ENCODE peak calls at places on chromosomes 7 and 10, in eight cellular contexts. O, I, N, X, Y, W, K and Q are unnamed samples.

GRCh38 chr7:134364619-134365037 is 47.9 kb upstream of the SLC35B4 start:
- DNase-seq in O (no peak), I (no peak), N (no peak), X (peak), Y (no peak), W (no peak), K (no peak), Q (no peak)

GRCh38 chr10:121216721-121217181 is 365.6 kb downstream of the WDR11 start:
- DNase-seq in O (peak), I (no peak), N (no peak), X (no peak), Y (no peak), W (no peak), K (peak), Q (no peak)

GRCh38 chr10:24603333-24603732 is 120.4 kb downstream of the ARHGAP21 start:
- DNase-seq in O (no peak), I (no peak), N (peak), X (peak), Y (no peak), W (no peak), K (no peak), Q (no peak)

GRCh38 chr7:82264752-82265305 is 178.7 kb downstream of the CACNA2D1 start:
- DNase-seq in O (no peak), I (no peak), N (no peak), X (no peak), Y (no peak), W (no peak), K (no peak), Q (no peak)

GRCh38 chr10:102455893-102456471 is 4.6 kb upstream of the C10orf95 start:
- DNase-seq in O (no peak), I (no peak), N (no peak), X (peak), Y (no peak), W (no peak), K (no peak), Q (peak)

GRCh38 chr7:27248911-27249723 is 6.5 kb downstream of the EVX1 start:
- DNase-seq in O (no peak), I (peak), N (no peak), X (peak), Y (peak), W (no peak), K (no peak), Q (no peak)

GRCh38 chr7:81014266-81014665 is 95.4 kb upstream of the SEMA3C start:
- DNase-seq in O (no peak), I (no peak), N (no peak), X (no peak), Y (no peak), W (no peak), K (no peak), Q (no peak)

GRCh38 chr7:143936087-143937009 is 1.3 kb downstream of the OR2F2 start:
- DNase-seq in O (peak), I (peak), N (no peak), X (no peak), Y (no peak), W (no peak), K (no peak), Q (no peak)

GRCh38 chr7:41685684-41686083 is 17.2 kb downstream of the INHBA start:
- DNase-seq in O (no peak), I (no peak), N (no peak), X (peak), Y (no peak), W (no peak), K (no peak), Q (no peak)

GRCh38 chr7:883029-884021 is 7.0 kb downstream of the GET4 start:
- DNase-seq in O (no peak), I (no peak), N (no peak), X (no peak), Y (no peak), W (no peak), K (peak), Q (no peak)

GRCh38 chr7:115230882-115231508 is 309.1 kb downstream of the MDFIC start:
- DNase-seq in O (no peak), I (peak), N (no peak), X (peak), Y (no peak), W (peak), K (no peak), Q (no peak)

GRCh38 chr7:29684787-29685650 is 121.3 kb upstream of the WIPF3 start:
- DNase-seq in O (peak), I (no peak), N (peak), X (peak), Y (peak), W (peak), K (peak), Q (peak)

GRCh38 chr7:137987968-137988367 is 13.9 kb downstream of the CREB3L2 start:
- DNase-seq in O (no peak), I (no peak), N (no peak), X (no peak), Y (no peak), W (no peak), K (no peak), Q (no peak)

GRCh38 chr10:56537984-56538383 is 176.9 kb upstream of the ZWINT start:
- DNase-seq in O (no peak), I (no peak), N (no peak), X (peak), Y (no peak), W (no peak), K (no peak), Q (no peak)

GRCh38 chr7:111732923-111733322 is 170.6 kb upstream of the IMMP2L start:
- DNase-seq in O (no peak), I (no peak), N (no peak), X (no peak), Y (no peak), W (no peak), K (no peak), Q (no peak)

GRCh38 chr7:108254259-108254658 is 124.1 kb upstream of the LAMB4 start:
- DNase-seq in O (no peak), I (no peak), N (no peak), X (no peak), Y (no peak), W (no peak), K (no peak), Q (no peak)

GRCh38 chr10:44978570-44979280 is at the start of gene DEPP1:
- DNase-seq in O (peak), I (no peak), N (no peak), X (peak), Y (peak), W (peak), K (peak), Q (peak)

GRCh38 chr7:55425141-55425752 is 60.1 kb downstream of the LANCL2 start:
- DNase-seq in O (no peak), I (no peak), N (no peak), X (no peak), Y (no peak), W (no peak), K (no peak), Q (no peak)

GRCh38 chr7:55477781-55478374 is 94.4 kb downstream of the VOPP1 start:
- DNase-seq in O (no peak), I (peak), N (no peak), X (peak), Y (no peak), W (no peak), K (no peak), Q (peak)

GRCh38 chr7:26656735-26657134 is 207.7 kb downstream of the SKAP2 start:
- DNase-seq in O (no peak), I (no peak), N (no peak), X (no peak), Y (no peak), W (no peak), K (no peak), Q (no peak)

GRCh38 chr7:105934577-105935185 is 28.4 kb upstream of the CDHR3 start:
- DNase-seq in O (no peak), I (no peak), N (no peak), X (peak), Y (peak), W (no peak), K (no peak), Q (no peak)

GRCh38 chr10:88108115-88108610 is 244.7 kb downstream of the PTEN start:
- DNase-seq in O (no peak), I (no peak), N (no peak), X (no peak), Y (no peak), W (no peak), K (no peak), Q (no peak)

GRCh38 chr10:90274721-90275468 is 573.5 kb downstream of the KIF20B start:
- DNase-seq in O (no peak), I (no peak), N (no peak), X (no peak), Y (peak), W (no peak), K (no peak), Q (no peak)

GRCh38 chr7:1520574-1521234 is 9.8 kb upstream of the MAFK start:
- DNase-seq in O (no peak), I (no peak), N (no peak), X (peak), Y (no peak), W (no peak), K (no peak), Q (no peak)

GRCh38 chr10:97411411-97411810 is 10.3 kb upstream of the RRP12 start:
- DNase-seq in O (no peak), I (no peak), N (no peak), X (peak), Y (no peak), W (no peak), K (no peak), Q (no peak)

GRCh38 chr10:52950578-52950977 is 178.0 kb upstream of the MBL2 start:
- DNase-seq in O (no peak), I (no peak), N (no peak), X (no peak), Y (no peak), W (no peak), K (no peak), Q (no peak)